ENCODE peak calls at places on chromosomes 7 and 10, in six cellular contexts. A, L, E, Q, O and I are unnamed samples.

GRCh38 chr10:72274213-72274729 is 547 bp downstream of the DDIT4 start:
- DNase-seq in O (no peak), Q (no peak), L (peak), A (peak), E (no peak), I (no peak)

GRCh38 chr7:113796557-113796956 is 122.3 kb downstream of the PPP1R3A start:
- DNase-seq in Q (peak), L (no peak), A (no peak), O (peak), E (no peak), I (peak)

GRCh38 chr7:112665709-112666108 is 124.5 kb downstream of the TMEM168 start:
- DNase-seq in O (no peak), A (no peak), E (peak), L (no peak), Q (peak), I (peak)

GRCh38 chr7:91344248-91344647 is 80.0 kb downstream of the FZD1 start:
- DNase-seq in E (no peak), O (no peak), L (no peak), Q (no peak), A (no peak), I (no peak)

GRCh38 chr7:137574836-137575235 is 231.3 kb upstream of the PTN start:
- DNase-seq in L (no peak), O (no peak), Q (no peak), E (no peak), A (no peak), I (no peak)

GRCh38 chr7:102310414-102310815 is 23.7 kb downstream of the SH2B2 start:
- DNase-seq in E (no peak), A (no peak), Q (no peak), L (no peak), O (no peak), I (no peak)

GRCh38 chr7:23275906-23276305 is 23.2 kb upstream of the MALSU1 start:
- DNase-seq in Q (no peak), A (no peak), E (peak), O (no peak), L (no peak), I (no peak)

GRCh38 chr10:4807803-4808507 is 18.1 kb upstream of the AKR1E2 start:
- DNase-seq in O (peak), A (no peak), L (no peak), Q (peak), E (no peak), I (no peak)

GRCh38 chr10:4130685-4131084 is 345.7 kb upstream of the KLF6 start:
- DNase-seq in O (no peak), E (no peak), A (no peak), Q (no peak), L (no peak), I (no peak)

GRCh38 chr10:110107430-110107829 is 99.6 kb downstream of the ADD3 start:
- DNase-seq in O (no peak), A (no peak), E (no peak), Q (no peak), L (no peak), I (no peak)

GRCh38 chr10:361203-362135 is 226.2 kb downstream of the ZMYND11 start:
- DNase-seq in E (no peak), A (no peak), Q (no peak), L (no peak), O (no peak), I (no peak)

GRCh38 chr10:34908472-34908871 is 93.4 kb upstream of the PARD3 start:
- DNase-seq in E (no peak), O (peak), A (no peak), L (no peak), Q (peak), I (peak)

GRCh38 chr7:81014266-81014665 is 95.4 kb upstream of the SEMA3C start:
- DNase-seq in O (peak), E (no peak), L (no peak), Q (no peak), A (no peak), I (no peak)

GRCh38 chr10:1160561-1160961 is 104.4 kb downstream of the WDR37 start:
- DNase-seq in L (no peak), O (no peak), A (no peak), E (no peak), Q (no peak), I (no peak)

GRCh38 chr10:35533565-35533964 is 71.6 kb upstream of the GJD4 start:
- DNase-seq in E (no peak), A (no peak), O (peak), L (no peak), Q (peak), I (no peak)

GRCh38 chr10:119653209-119653608 is 2.0 kb downstream of the BAG3 start:
- DNase-seq in E (no peak), Q (no peak), A (no peak), O (no peak), L (no peak), I (no peak)

GRCh38 chr7:116630932-116631449 is 41.0 kb upstream of the MET start:
- DNase-seq in O (peak), A (no peak), E (peak), L (peak), Q (peak), I (peak)

GRCh38 chr7:42843209-42843800 is 68.6 kb downstream of the C7orf25 start:
- DNase-seq in O (peak), Q (peak), A (peak), E (peak), L (peak), I (peak)

GRCh38 chr7:5417106-5418071 is 6.2 kb downstream of the TNRC18 start:
- DNase-seq in Q (peak), E (peak), O (no peak), A (no peak), L (no peak), I (peak)

GRCh38 chr10:113808168-113808567 is 45.7 kb downstream of the DCLRE1A start:
- DNase-seq in O (no peak), L (no peak), A (no peak), Q (no peak), E (no peak), I (no peak)

GRCh38 chr7:30302656-30303311 is 18.4 kb downstream of the ZNRF2 start:
- DNase-seq in O (no peak), L (no peak), E (no peak), Q (no peak), A (no peak), I (no peak)

GRCh38 chr7:22663721-22664120 is 63.3 kb upstream of the IL6 start:
- DNase-seq in E (no peak), O (no peak), L (no peak), A (no peak), Q (peak), I (no peak)

GRCh38 chr10:59625842-59626522 is 83.7 kb downstream of the SLC16A9 start:
- DNase-seq in E (peak), O (peak), L (no peak), Q (peak), A (peak), I (peak)

GRCh38 chr10:13338337-13339128 is 9.6 kb downstream of the SEPHS1 start:
- DNase-seq in E (no peak), Q (peak), A (no peak), L (no peak), O (peak), I (no peak)

GRCh38 chr7:69002416-69002815 is 595.9 kb upstream of the AUTS2 start:
- DNase-seq in L (no peak), Q (peak), O (peak), A (no peak), E (no peak), I (peak)

GRCh38 chr7:27242580-27243339 is at the start of gene EVX1:
- DNase-seq in O (no peak), L (no peak), E (peak), Q (peak), A (no peak), I (peak)

GRCh38 chr7:75534727-75535307 is 42.7 kb downstream of the SPDYE5 start:
- DNase-seq in Q (peak), L (no peak), A (no peak), O (peak), E (no peak), I (no peak)

GRCh38 chr10:8758029-8758428 is 703.5 kb downstream of the GATA3 start:
- DNase-seq in A (no peak), Q (no peak), L (no peak), O (peak), E (no peak), I (no peak)

GRCh38 chr7:24778543-24779282 is 21.4 kb upstream of the GSDME start:
- DNase-seq in Q (peak), E (peak), L (no peak), O (peak), A (no peak), I (peak)

GRCh38 chr7:92797284-92797683 is 39.1 kb downstream of the CDK6 start:
- DNase-seq in E (no peak), Q (no peak), A (no peak), O (peak), L (no peak), I (no peak)

GRCh38 chr7:120272896-120273475 is at the start of gene KCND2:
- DNase-seq in Q (peak), O (no peak), A (no peak), E (peak), L (no peak), I (peak)

GRCh38 chr10:55033061-55033460 is 232.0 kb upstream of the PCDH15 start:
- DNase-seq in O (no peak), A (no peak), L (no peak), Q (no peak), E (no peak), I (no peak)

GRCh38 chr7:28921822-28922221 is 36.3 kb downstream of the TRIL start:
- DNase-seq in E (peak), Q (peak), L (no peak), A (no peak), O (peak), I (peak)

GRCh38 chr7:64581929-64582894 is 19.3 kb upstream of the ZNF680 start:
- DNase-seq in E (no peak), O (peak), Q (peak), A (no peak), L (peak), I (no peak)

GRCh38 chr10:69497611-69498390 is 46.5 kb downstream of the TSPAN15 start:
- DNase-seq in O (no peak), Q (no peak), E (peak), A (no peak), L (no peak), I (peak)